ENCODE peak calls at places on chromosomes 2 and 18, in five cellular contexts. H is endothelial cell, R is tibial artery, U is lung, Q is H9. P is an unnamed sample.

GRCh38 chr2:38146302-38146916 is 70.5 kb upstream of the CYP1B1 start:
- DNase-seq in H (no peak), R (peak; percentile 41), U (no peak), Q (peak; percentile 50), P (no peak)

GRCh38 chr2:29052811-29053210 is 21.5 kb downstream of the PCARE start:
- DNase-seq in H (no peak), R (no peak), U (no peak), Q (no peak), P (no peak)

GRCh38 chr2:233026211-233026813 is 6.2 kb upstream of the NEU2 start:
- DNase-seq in H (no peak), R (no peak), U (no peak), Q (no peak), P (no peak)

GRCh38 chr2:126895336-126895735 is 3.4 kb upstream of the TEX51 start:
- DNase-seq in H (no peak), R (no peak), U (no peak), Q (peak; percentile 22), P (no peak)

GRCh38 chr2:20638646-20639430 is 12.1 kb downstream of the HS1BP3 start:
- DNase-seq in H (no peak), R (no peak), U (no peak), Q (no peak), P (no peak)

GRCh38 chr2:88481937-88482336 is 29.4 kb upstream of the FOXI3 start:
- DNase-seq in H (no peak), R (no peak), U (no peak), Q (no peak), P (no peak)

GRCh38 chr2:219684721-219685689 is 57.6 kb downstream of the SLC4A3 start:
- DNase-seq in H (peak; percentile 22), R (peak; percentile 81), U (peak; percentile 80), Q (peak; percentile 94), P (peak; percentile 91)

GRCh38 chr2:233421091-233421816 is 67.0 kb downstream of the DGKD start:
- DNase-seq in H (no peak), R (no peak), U (peak; percentile 15), Q (no peak), P (peak; percentile 46)

GRCh38 chr2:161915121-161915520 is 158.9 kb downstream of the DPP4 start:
- DNase-seq in H (no peak), R (no peak), U (no peak), Q (no peak), P (no peak)

GRCh38 chr18:5630057-5630765 is 86.4 kb upstream of the EPB41L3 start:
- DNase-seq in H (peak; percentile 74), R (peak; percentile 72), U (peak; percentile 84), Q (peak; percentile 91), P (peak; percentile 57)

GRCh38 chr2:36371963-36372391 is 16.4 kb downstream of the CRIM1 start:
- DNase-seq in H (no peak), R (no peak), U (no peak), Q (no peak), P (peak; percentile 78)

GRCh38 chr2:17643031-17643615 is 102.6 kb downstream of the VSNL1 start:
- DNase-seq in H (no peak), R (peak; percentile 63), U (peak; percentile 42), Q (no peak), P (no peak)

GRCh38 chr2:128414351-128414750 is 95.7 kb upstream of the HS6ST1 start:
- DNase-seq in H (no peak), R (no peak), U (peak; percentile 22), Q (peak; percentile 25), P (no peak)

GRCh38 chr18:48874233-48874632 is 76.5 kb downstream of the SMAD7 start:
- DNase-seq in H (no peak), R (no peak), U (no peak), Q (no peak), P (no peak)

GRCh38 chr2:159151198-159152118 is 135.0 kb downstream of the WDSUB1 start:
- DNase-seq in H (no peak), R (no peak), U (no peak), Q (no peak), P (no peak)

GRCh38 chr2:230717595-230717994 is 5.0 kb downstream of the CAB39 start:
- DNase-seq in H (no peak), R (no peak), U (no peak), Q (no peak), P (no peak)

GRCh38 chr18:4106407-4107033 is 348.6 kb downstream of the DLGAP1 start:
- DNase-seq in H (peak; percentile 78), R (peak; percentile 82), U (peak; percentile 51), Q (peak; percentile 70), P (peak; percentile 90)

GRCh38 chr2:151549191-151549590 is 139.5 kb downstream of the RIF1 start:
- DNase-seq in H (no peak), R (no peak), U (no peak), Q (no peak), P (no peak)

GRCh38 chr18:70069965-70070364 is 122.3 kb upstream of the CD226 start:
- DNase-seq in H (no peak), R (no peak), U (no peak), Q (no peak), P (no peak)

GRCh38 chr18:60075477-60075876 is 175.7 kb downstream of the PMAIP1 start:
- DNase-seq in H (no peak), R (no peak), U (no peak), Q (no peak), P (no peak)
- TF ChIP-seq CTCF in H (no peak), R (no peak), U (no peak), Q (peak; percentile 31), P (no peak)

GRCh38 chr2:170530284-170530745 is 184.8 kb upstream of the SP5 start:
- DNase-seq in H (no peak), R (peak; percentile 92), U (peak; percentile 90), Q (peak; percentile 62), P (peak; percentile 87)
- TF ChIP-seq CTCF in H (no peak), R (no peak), U (no peak), Q (no peak), P (no peak)

GRCh38 chr18:74329688-74330205 is 14.1 kb downstream of the C18orf63 start:
- DNase-seq in H (no peak), R (no peak), U (no peak), Q (no peak), P (no peak)

GRCh38 chr18:74334242-74334893 is 18.7 kb downstream of the C18orf63 start:
- DNase-seq in H (no peak), R (no peak), U (no peak), Q (no peak), P (no peak)

GRCh38 chr18:74333091-74333490 is 17.5 kb downstream of the C18orf63 start:
- DNase-seq in H (no peak), R (no peak), U (no peak), Q (no peak), P (no peak)

GRCh38 chr18:74328196-74328595 is 12.6 kb downstream of the C18orf63 start:
- DNase-seq in H (no peak), R (no peak), U (no peak), Q (no peak), P (no peak)

DNA sequence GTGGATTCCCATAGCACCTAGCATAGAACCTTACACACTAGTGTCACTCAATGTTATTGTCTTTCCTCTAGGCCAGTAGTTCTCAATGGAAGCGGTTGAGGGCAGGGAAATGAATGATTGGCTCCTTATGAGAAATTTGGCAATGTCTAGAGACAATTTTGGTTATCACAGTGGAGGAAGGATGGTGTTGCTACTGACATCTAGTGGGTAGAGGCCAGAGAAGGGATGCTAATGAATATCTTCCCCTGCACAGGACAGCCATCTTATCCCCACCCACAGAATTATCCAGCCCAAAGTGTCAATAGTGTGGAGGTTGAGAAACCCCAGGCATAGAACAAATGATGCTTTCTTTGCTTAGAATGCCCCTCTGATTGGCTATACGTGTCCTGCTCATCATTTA is 15.8 kb downstream of the C18orf63 start:
- DNase-seq in H (no peak), R (no peak), U (no peak), Q (no peak), P (no peak)
- TF ChIP-seq CTCF in H (peak; percentile 12), R (no peak), U (no peak), Q (peak; percentile 52), P (no peak)

GRCh38 chr2:225041871-225042799 is at the start of gene DOCK10:
- DNase-seq in H (peak; percentile 45), R (no peak), U (peak; percentile 39), Q (peak; percentile 38), P (no peak)
- TF ChIP-seq CTCF in H (no peak), R (no peak), U (no peak), Q (no peak), P (no peak)

DNA sequence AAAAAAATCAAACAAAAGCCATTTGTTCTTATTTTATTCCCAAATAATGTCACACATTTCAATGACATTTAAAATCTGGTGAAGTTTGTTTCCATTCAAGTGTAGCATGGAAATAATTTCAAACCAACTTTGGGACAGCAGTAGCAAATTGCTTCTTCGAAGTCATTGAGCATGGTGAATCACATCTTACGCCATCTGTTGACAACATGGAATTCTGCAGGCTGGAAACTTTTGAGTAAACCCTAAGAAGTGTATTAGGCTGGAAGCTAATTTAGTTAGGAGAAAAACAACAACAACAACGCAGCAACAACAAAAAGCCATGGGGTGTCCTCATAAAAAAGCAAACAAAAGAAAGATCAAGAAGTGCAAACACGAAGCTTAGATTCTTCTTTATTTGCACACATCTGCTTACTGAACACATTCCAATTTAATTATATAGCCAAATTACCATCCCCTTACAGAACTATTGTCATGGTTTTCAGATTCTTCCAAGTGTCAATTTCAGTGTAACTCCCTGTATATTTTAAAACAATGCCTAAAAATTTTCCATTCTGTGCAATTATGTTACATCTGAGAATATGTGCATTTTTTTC is 659.0 kb upstream of the CDH7 start:
- DNase-seq in H (peak; percentile 6), R (no peak), U (no peak), Q (peak; percentile 31), P (no peak)
- TF ChIP-seq CTCF in H (peak; percentile 68), R (no peak), U (no peak), Q (peak; percentile 73), P (no peak)

DNA sequence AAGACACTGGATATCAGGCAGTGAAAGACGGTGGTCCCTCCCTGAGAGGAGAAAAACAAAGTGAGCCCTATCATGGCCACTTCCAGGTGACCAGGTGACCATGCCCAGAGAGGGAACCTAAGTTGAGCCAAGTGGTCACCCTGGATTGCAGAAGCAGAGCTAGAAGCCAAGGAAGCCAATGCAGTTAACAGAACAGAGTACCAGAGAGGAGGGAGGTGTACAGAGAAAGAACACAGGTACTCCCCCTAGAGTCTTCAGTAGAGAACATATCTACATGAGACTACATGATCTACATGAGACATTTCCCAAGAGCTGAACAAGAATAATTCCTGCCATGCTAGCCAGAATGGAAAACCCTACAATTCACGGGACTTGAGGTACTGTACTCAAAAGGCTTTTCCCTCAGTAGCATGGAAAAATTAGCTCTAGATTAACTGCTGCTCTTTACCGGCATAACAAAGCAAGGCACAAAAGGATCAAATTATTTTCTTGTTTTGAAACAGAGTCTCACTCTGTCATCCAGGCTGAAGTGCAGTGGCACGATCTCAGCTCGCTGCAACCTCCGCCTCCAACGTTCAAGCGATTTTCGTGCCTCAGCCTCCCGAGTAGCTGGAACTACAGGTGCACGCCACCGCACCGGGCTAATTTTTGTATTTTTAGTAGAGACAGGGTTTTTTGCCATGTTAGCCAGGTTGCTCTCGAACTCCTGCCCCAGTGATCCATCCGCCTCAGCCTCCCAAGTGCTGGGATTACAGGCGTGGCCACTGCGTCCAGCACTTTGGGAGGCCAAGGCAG is 23.5 kb downstream of the ROCK2 start:
- DNase-seq in H (no peak), R (no peak), U (no peak), Q (no peak), P (no peak)
- TF ChIP-seq CTCF in H (no peak), R (no peak), U (no peak), Q (peak; percentile 44), P (no peak)

P was measured in lower leg skin.